ENCODE peak calls at places on chromosomes 6 and 20, in four cellular contexts. F, M, X and I are unnamed samples.

GRCh38 chr20:44692932-44693476 is 22.2 kb upstream of the CCN5 start:
- DNase-seq in M (peak), X (no peak), F (no peak), I (peak)

GRCh38 chr6:128139519-128139918 is 238.7 kb upstream of the THEMIS start:
- DNase-seq in X (no peak), F (peak), M (peak), I (peak)

GRCh38 chr6:25788305-25788922 is 33.9 kb downstream of the SLC17A4 start:
- DNase-seq in X (peak), F (peak), M (peak), I (peak)

GRCh38 chr6:158849899-158850806 is 31.0 kb upstream of the EZR start:
- DNase-seq in X (peak), F (no peak), M (peak), I (peak)

GRCh38 chr6:99285881-99286280 is 63.6 kb downstream of the FAXC start:
- DNase-seq in X (peak), M (no peak), F (no peak), I (no peak)

GRCh38 chr20:40085513-40085912 is 603.5 kb downstream of the MAFB start:
- DNase-seq in F (no peak), M (no peak), X (no peak), I (no peak)

GRCh38 chr6:19892250-19892649 is 55.1 kb downstream of the ID4 start:
- DNase-seq in X (no peak), F (peak), M (no peak), I (no peak)

GRCh38 chr6:56193846-56194245 is 53.5 kb downstream of the COL21A1 start:
- DNase-seq in X (no peak), F (no peak), M (no peak), I (no peak)

GRCh38 chr6:11604836-11605506 is 67.4 kb downstream of the TMEM170B start:
- DNase-seq in M (no peak), X (no peak), F (no peak), I (no peak)

GRCh38 chr6:37940074-37940847 is 120.7 kb downstream of the ZFAND3 start:
- DNase-seq in X (peak), M (peak), F (peak), I (peak)

GRCh38 chr20:2314759-2315439 is 19.1 kb downstream of the TGM3 start:
- DNase-seq in X (no peak), M (peak), F (no peak), I (peak)

GRCh38 chr6:166490671-166491500 is 95.6 kb downstream of the RAMACL start:
- DNase-seq in F (no peak), M (peak), X (peak), I (peak)

GRCh38 chr6:33771342-33772113 is 17.4 kb downstream of the LEMD2 start:
- DNase-seq in X (peak), M (peak), F (peak), I (peak)

GRCh38 chr20:29878777-29879442 is 1378.6 kb upstream of the DEFB115 start:
- DNase-seq in X (no peak), M (no peak), F (no peak), I (no peak)

GRCh38 chr6:51857134-51857533 is 230.3 kb downstream of the PKHD1 start:
- DNase-seq in X (no peak), M (no peak), F (no peak), I (no peak)

GRCh38 chr6:1110164-1110563 is 201.7 kb upstream of the FOXQ1 start:
- DNase-seq in M (no peak), X (no peak), F (no peak), I (no peak)

GRCh38 chr6:89368107-89368506 is 15.6 kb upstream of the UBE2J1 start:
- DNase-seq in X (peak), F (peak), M (peak), I (peak)

GRCh38 chr6:100346828-100347227 is 117.9 kb downstream of the SIM1 start:
- DNase-seq in M (peak), X (no peak), F (no peak), I (peak)

GRCh38 chr6:36962874-36963273 is 8.3 kb downstream of the PI16 start:
- DNase-seq in F (peak), X (peak), M (peak), I (peak)

GRCh38 chr20:14477125-14477524 is 139.7 kb upstream of the FLRT3 start:
- DNase-seq in X (no peak), M (peak), F (no peak), I (peak)

GRCh38 chr20:22248052-22248667 is 336.2 kb downstream of the FOXA2 start:
- DNase-seq in F (peak), M (no peak), X (no peak), I (peak)

GRCh38 chr6:14622878-14623542 is 505.4 kb downstream of the CD83 start:
- DNase-seq in F (no peak), M (peak), X (no peak), I (no peak)

GRCh38 chr6:43668151-43669028 is 19.2 kb downstream of the MRPS18A start:
- DNase-seq in X (peak), F (peak), M (peak), I (peak)

GRCh38 chr6:138977646-138978167 is 10.3 kb downstream of the REPS1 start:
- DNase-seq in M (no peak), F (no peak), X (no peak), I (no peak)

GRCh38 chr6:36566418-36566905 is 19.2 kb upstream of the STK38 start:
- DNase-seq in F (no peak), M (no peak), X (no peak), I (no peak)

GRCh38 chr6:56458324-56458884 is 184.3 kb downstream of the DST start:
- DNase-seq in M (no peak), F (no peak), X (no peak), I (no peak)

GRCh38 chr20:44450279-44450937 is 25.3 kb upstream of the TTPAL start:
- DNase-seq in M (no peak), X (no peak), F (no peak), I (no peak)

GRCh38 chr6:79399499-79399898 is 137.7 kb downstream of the LCA5 start:
- DNase-seq in M (no peak), F (no peak), X (no peak), I (no peak)

GRCh38 chr20:7935027-7935551 is 5.2 kb downstream of the HAO1 start:
- DNase-seq in M (no peak), F (no peak), X (no peak), I (no peak)

GRCh38 chr20:62238569-62239277 is 402 bp downstream of the OSBPL2 start:
- DNase-seq in X (peak), F (no peak), M (no peak), I (no peak)

GRCh38 chr6:146339716-146340115 is 203.9 kb upstream of the RAB32 start:
- DNase-seq in M (no peak), X (no peak), F (no peak), I (peak)

GRCh38 chr6:166512567-166512966 is 73.9 kb downstream of the RAMACL start:
- DNase-seq in F (no peak), M (no peak), X (peak), I (no peak)

GRCh38 chr6:43770417-43771209 is 602 bp downstream of the VEGFA start:
- DNase-seq in X (peak), F (no peak), M (peak), I (peak)

GRCh38 chr6:52161689-52162438 is 24.3 kb upstream of the IL17A start:
- DNase-seq in X (no peak), F (no peak), M (no peak), I (no peak)

GRCh38 chr20:54093423-54094267 is 23.3 kb upstream of the BCAS1 start:
- DNase-seq in F (peak), X (no peak), M (no peak), I (no peak)